ENCODE peak calls at places on chromosomes 2 and 18, in four cellular contexts. One of them, this sample, is unnamed.

GRCh38 chr2:54671875-54672586 is 51.4 kb upstream of the EML6 start:
- DNase-seq in dermis microvascular lymphatic vessel endothelial cell: no peak
- DNase-seq in stimulated activated naive CD8-positive, alpha-beta T cell treated with anti-CD3 and anti-CD28 coated beads, Interleukin-15, amount 100 ng/mL, for 72 hours: no peak
- DNase-seq in stomach: no peak
- DNase-seq in this sample: no peak

GRCh38 chr2:20634430-20635095 is 16.3 kb downstream of the HS1BP3 start:
- DNase-seq in dermis microvascular lymphatic vessel endothelial cell: no peak
- DNase-seq in stimulated activated naive CD8-positive, alpha-beta T cell treated with anti-CD3 and anti-CD28 coated beads, Interleukin-15, amount 100 ng/mL, for 72 hours: no peak
- DNase-seq in stomach: no peak
- DNase-seq in this sample: no peak

GRCh38 chr18:58851874-58852273 is 12.8 kb upstream of the ZNF532 start:
- DNase-seq in dermis microvascular lymphatic vessel endothelial cell: no peak
- DNase-seq in stimulated activated naive CD8-positive, alpha-beta T cell treated with anti-CD3 and anti-CD28 coated beads, Interleukin-15, amount 100 ng/mL, for 72 hours: no peak
- DNase-seq in stomach: no peak
- DNase-seq in this sample: no peak

GRCh38 chr2:233844064-233844807 is 10.1 kb downstream of the HJURP start:
- DNase-seq in dermis microvascular lymphatic vessel endothelial cell: no peak
- DNase-seq in stimulated activated naive CD8-positive, alpha-beta T cell treated with anti-CD3 and anti-CD28 coated beads, Interleukin-15, amount 100 ng/mL, for 72 hours: no peak
- DNase-seq in stomach: peak; percentile 18
- DNase-seq in this sample: no peak

GRCh38 chr18:55384551-55385275 is 203.3 kb downstream of the TCF4 start:
- DNase-seq in dermis microvascular lymphatic vessel endothelial cell: no peak
- DNase-seq in stimulated activated naive CD8-positive, alpha-beta T cell treated with anti-CD3 and anti-CD28 coated beads, Interleukin-15, amount 100 ng/mL, for 72 hours: no peak
- DNase-seq in stomach: no peak
- DNase-seq in this sample: peak; percentile 68

GRCh38 chr2:233965032-233965614 is 48.0 kb downstream of the TRPM8 start:
- DNase-seq in dermis microvascular lymphatic vessel endothelial cell: no peak
- DNase-seq in stimulated activated naive CD8-positive, alpha-beta T cell treated with anti-CD3 and anti-CD28 coated beads, Interleukin-15, amount 100 ng/mL, for 72 hours: no peak
- DNase-seq in stomach: no peak
- DNase-seq in this sample: peak; percentile 20

GRCh38 chr2:20525041-20526035 is 78.5 kb downstream of the RHOB start:
- DNase-seq in dermis microvascular lymphatic vessel endothelial cell: no peak
- DNase-seq in stimulated activated naive CD8-positive, alpha-beta T cell treated with anti-CD3 and anti-CD28 coated beads, Interleukin-15, amount 100 ng/mL, for 72 hours: no peak
- DNase-seq in stomach: peak; percentile 44
- DNase-seq in this sample: no peak

GRCh38 chr2:131105950-131106801 is 1.0 kb downstream of the PLEKHB2 start:
- DNase-seq in dermis microvascular lymphatic vessel endothelial cell: peak; percentile 30
- DNase-seq in stimulated activated naive CD8-positive, alpha-beta T cell treated with anti-CD3 and anti-CD28 coated beads, Interleukin-15, amount 100 ng/mL, for 72 hours: no peak
- DNase-seq in stomach: peak; percentile 42
- DNase-seq in this sample: peak; percentile 23

GRCh38 chr18:22765889-22766288 is 167.2 kb upstream of the RBBP8 start:
- DNase-seq in dermis microvascular lymphatic vessel endothelial cell: no peak
- DNase-seq in stimulated activated naive CD8-positive, alpha-beta T cell treated with anti-CD3 and anti-CD28 coated beads, Interleukin-15, amount 100 ng/mL, for 72 hours: no peak
- DNase-seq in stomach: no peak
- DNase-seq in this sample: no peak

GRCh38 chr2:188695953-188696352 is 278.2 kb upstream of the COL3A1 start:
- DNase-seq in dermis microvascular lymphatic vessel endothelial cell: no peak
- DNase-seq in stimulated activated naive CD8-positive, alpha-beta T cell treated with anti-CD3 and anti-CD28 coated beads, Interleukin-15, amount 100 ng/mL, for 72 hours: no peak
- DNase-seq in stomach: no peak
- DNase-seq in this sample: no peak

GRCh38 chr2:231713738-231714638 is 5.7 kb downstream of the PTMA start:
- DNase-seq in dermis microvascular lymphatic vessel endothelial cell: peak; percentile 63
- DNase-seq in stimulated activated naive CD8-positive, alpha-beta T cell treated with anti-CD3 and anti-CD28 coated beads, Interleukin-15, amount 100 ng/mL, for 72 hours: peak; percentile 91
- DNase-seq in stomach: peak; percentile 94
- DNase-seq in this sample: peak; percentile 93

GRCh38 chr2:219002395-219003266 is 9.4 kb upstream of the CRYBA2 start:
- DNase-seq in dermis microvascular lymphatic vessel endothelial cell: no peak
- DNase-seq in stimulated activated naive CD8-positive, alpha-beta T cell treated with anti-CD3 and anti-CD28 coated beads, Interleukin-15, amount 100 ng/mL, for 72 hours: peak; percentile 55
- DNase-seq in stomach: peak; percentile 88
- DNase-seq in this sample: peak; percentile 90

GRCh38 chr2:178517496-178517895 is 37.2 kb downstream of the PLEKHA3 start:
- DNase-seq in dermis microvascular lymphatic vessel endothelial cell: no peak
- DNase-seq in stimulated activated naive CD8-positive, alpha-beta T cell treated with anti-CD3 and anti-CD28 coated beads, Interleukin-15, amount 100 ng/mL, for 72 hours: no peak
- DNase-seq in stomach: no peak
- DNase-seq in this sample: no peak

GRCh38 chr2:67037655-67038054 is 359.5 kb upstream of the ETAA1 start:
- DNase-seq in dermis microvascular lymphatic vessel endothelial cell: no peak
- DNase-seq in stimulated activated naive CD8-positive, alpha-beta T cell treated with anti-CD3 and anti-CD28 coated beads, Interleukin-15, amount 100 ng/mL, for 72 hours: no peak
- DNase-seq in stomach: peak; percentile 35
- DNase-seq in this sample: no peak